ENCODE peak calls at places on chromosome 16, in four cellular contexts. I, A, X and L are unnamed samples.

GRCh38 chr16:56749806-56750491 is 20.0 kb downstream of the NUP93 start:
- DNase-seq in I (no peak), X (peak), A (no peak), L (no peak)

GRCh38 chr16:66050991-66051390 is 315.5 kb upstream of the CDH5 start:
- DNase-seq in A (no peak), I (no peak), X (no peak), L (no peak)

GRCh38 chr16:76226481-76226880 is 50.7 kb upstream of the CNTNAP4 start:
- DNase-seq in I (no peak), X (no peak), A (no peak), L (no peak)

GRCh38 chr16:1315081-1316032 is 5.9 kb downstream of the UBE2I start:
- DNase-seq in X (no peak), I (no peak), A (no peak), L (no peak)

GRCh38 chr16:87850009-87851006 is 19.0 kb downstream of the SLC7A5 start:
- DNase-seq in X (peak), I (no peak), A (no peak), L (no peak)

GRCh38 chr16:27849621-27850020 is 213.9 kb downstream of the GSG1L start:
- DNase-seq in X (no peak), A (peak), I (no peak), L (peak)

GRCh38 chr16:66205287-66206167 is 161.0 kb upstream of the CDH5 start:
- DNase-seq in X (peak), I (no peak), A (no peak), L (no peak)

GRCh38 chr16:14284930-14285541 is 213.9 kb downstream of the MRTFB start:
- DNase-seq in X (peak), A (no peak), I (peak), L (no peak)

GRCh38 chr16:73354426-73354825 is 306.5 kb upstream of the ZFHX3 start:
- DNase-seq in A (no peak), X (no peak), I (no peak), L (no peak)

GRCh38 chr16:87956771-87957279 is 5.6 kb downstream of the BANP start:
- DNase-seq in X (peak), A (no peak), I (peak), L (no peak)

GRCh38 chr16:88803264-88803987 is at the start of gene CDT1:
- DNase-seq in I (peak), A (no peak), X (peak), L (peak)

GRCh38 chr16:48911700-48912099 is 301.7 kb upstream of the N4BP1 start:
- DNase-seq in I (no peak), X (no peak), A (peak), L (no peak)
- TF ChIP-seq CTCF in I (no peak), X (no peak), A (no peak), L (no peak)

GRCh38 chr16:70582280-70582978 is 58.8 kb downstream of the SF3B3 start:
- DNase-seq in I (no peak), A (no peak), X (no peak), L (no peak)
- TF ChIP-seq CTCF in I (no peak), A (no peak), X (peak), L (no peak)

GRCh38 chr16:30532285-30533145 is 2.1 kb downstream of the ZNF747 start:
- DNase-seq in I (no peak), A (no peak), X (no peak), L (no peak)

GRCh38 chr16:30533146-30533522 is 1.5 kb downstream of the ZNF747 start:
- DNase-seq in X (no peak), A (no peak), I (no peak), L (no peak)

GRCh38 chr16:30534368-30535105 is at the start of gene ZNF747:
- DNase-seq in I (peak), A (peak), X (peak), L (peak)

GRCh38 chr16:30535106-30535776 is 583 bp upstream of the ZNF747 start:
- DNase-seq in X (no peak), A (no peak), I (no peak), L (no peak)

GRCh38 chr16:30533748-30534367 is 800 bp downstream of the ZNF747 start:
- DNase-seq in A (no peak), I (no peak), X (no peak), L (no peak)
- TF ChIP-seq CTCF in A (no peak), I (no peak), X (no peak), L (no peak)

GRCh38 chr16:49440156-49441065 is 66.8 kb downstream of the C16orf78 start:
- DNase-seq in A (no peak), I (no peak), X (no peak), L (no peak)
- TF ChIP-seq CTCF in A (no peak), I (no peak), X (no peak), L (no peak)

GRCh38 chr16:29314292-29314934 is 92.1 kb downstream of the NPIPB11 start:
- DNase-seq in I (no peak), X (no peak), A (no peak), L (peak)

GRCh38 chr16:29317269-29317668 is 89.2 kb downstream of the NPIPB11 start:
- DNase-seq in X (no peak), A (no peak), I (no peak), L (no peak)

GRCh38 chr16:29315046-29315445 is 91.5 kb downstream of the NPIPB11 start:
- DNase-seq in X (no peak), I (no peak), A (no peak), L (no peak)

GRCh38 chr16:29316673-29317237 is 89.8 kb downstream of the NPIPB11 start:
- DNase-seq in A (no peak), X (no peak), I (no peak), L (no peak)

DNA sequence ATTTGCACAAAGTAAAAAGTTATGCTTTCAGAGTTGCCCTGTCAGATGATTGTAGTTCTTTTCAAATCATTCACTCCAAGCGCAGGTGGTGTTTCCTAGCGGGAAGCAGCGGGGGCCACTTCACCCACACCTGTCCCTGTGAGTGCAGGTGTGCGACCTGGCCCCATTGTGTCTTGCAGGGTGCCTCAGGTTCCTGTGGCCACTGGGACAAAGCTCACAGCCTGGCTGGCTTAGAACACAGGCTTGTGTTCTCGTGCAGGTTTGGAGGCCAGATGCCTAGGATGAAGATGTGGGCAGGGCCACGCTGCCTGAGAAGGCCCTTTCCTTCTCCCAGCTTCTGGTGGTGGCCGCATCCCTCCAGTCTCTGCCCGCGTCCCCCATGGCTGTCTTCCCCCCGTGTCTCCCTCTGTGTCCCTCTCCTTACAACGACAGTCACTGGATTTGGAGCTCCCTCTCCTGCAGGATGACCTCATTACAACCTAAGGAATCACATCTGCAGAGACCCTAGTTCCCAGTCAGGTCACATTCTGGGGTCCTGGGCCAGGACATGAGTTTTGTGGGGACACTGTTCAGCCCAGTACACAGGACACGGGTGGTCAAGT is 90.5 kb downstream of the NPIPB11 start:
- DNase-seq in I (no peak), A (no peak), X (no peak), L (no peak)
- TF ChIP-seq CTCF in I (peak), A (no peak), X (no peak), L (peak)

GRCh38 chr16:7736138-7736537 is 403.5 kb downstream of the RBFOX1 start:
- DNase-seq in A (no peak), I (no peak), X (no peak), L (no peak)
- TF ChIP-seq CTCF in A (no peak), I (no peak), X (no peak), L (no peak)

GRCh38 chr16:50472472-50472871 is 75.7 kb upstream of the NKD1 start:
- DNase-seq in A (peak), X (no peak), I (no peak), L (no peak)

GRCh38 chr16:50470687-50471086 is 77.5 kb upstream of the NKD1 start:
- DNase-seq in I (no peak), X (no peak), A (no peak), L (no peak)

GRCh38 chr16:50474138-50474537 is 74.1 kb upstream of the NKD1 start:
- DNase-seq in X (no peak), I (no peak), A (peak), L (no peak)

GRCh38 chr16:50475170-50475569 is 73.0 kb upstream of the NKD1 start:
- DNase-seq in I (no peak), A (peak), X (no peak), L (no peak)

GRCh38 chr16:50473375-50473945 is 74.7 kb upstream of the NKD1 start:
- DNase-seq in X (peak), I (no peak), A (peak), L (no peak)
- TF ChIP-seq CTCF in X (no peak), I (no peak), A (no peak), L (no peak)

GRCh38 chr16:23710008-23710407 is 3.0 kb downstream of the ERN2 start:
- DNase-seq in X (no peak), A (no peak), I (no peak), L (no peak)
- TF ChIP-seq CTCF in X (no peak), A (no peak), I (no peak), L (no peak)

GRCh38 chr16:47571049-47571448 is 109.9 kb downstream of the PHKB start:
- DNase-seq in X (no peak), I (no peak), A (no peak), L (no peak)
- TF ChIP-seq CTCF in X (no peak), I (no peak), A (no peak), L (no peak)